ENCODE peak calls at places on chromosomes 6 and 20, in eight cellular contexts. G, F, W, M, U, S, V and B are unnamed samples.

GRCh38 chr6:31572041-31572911 is at the start of gene LTA:
- DNase-seq in G (no peak), F (no peak), W (no peak), M (peak), U (no peak), S (no peak), V (no peak), B (no peak)

GRCh38 chr6:170222498-170223471 is 68.1 kb downstream of the DLL1 start:
- DNase-seq in G (no peak), F (peak), W (no peak), M (peak), U (no peak), S (peak), V (no peak), B (no peak)

GRCh38 chr20:8082999-8083398 is 49.1 kb upstream of the PLCB1 start:
- DNase-seq in G (no peak), F (no peak), W (no peak), M (no peak), U (peak), S (peak), V (no peak), B (peak)

GRCh38 chr6:91538622-91539021 is 951.8 kb upstream of the MAP3K7 start:
- DNase-seq in G (no peak), F (no peak), W (no peak), M (no peak), U (no peak), S (no peak), V (no peak), B (no peak)

GRCh38 chr20:48787861-48788375 is 39.9 kb downstream of the PREX1 start:
- DNase-seq in G (peak), F (peak), W (peak), M (peak), U (peak), S (peak), V (peak), B (no peak)

GRCh38 chr6:52603000-52603795 is 26.3 kb upstream of the TRAM2 start:
- DNase-seq in G (no peak), F (peak), W (no peak), M (no peak), U (peak), S (peak), V (no peak), B (no peak)

GRCh38 chr6:19822134-19822533 is 15.0 kb upstream of the ID4 start:
- DNase-seq in G (no peak), F (no peak), W (no peak), M (no peak), U (no peak), S (no peak), V (no peak), B (no peak)

GRCh38 chr20:38110525-38111178 is 54.4 kb downstream of the TGM2 start:
- DNase-seq in G (no peak), F (no peak), W (no peak), M (no peak), U (no peak), S (no peak), V (no peak), B (no peak)

GRCh38 chr20:58099956-58100730 is 128.3 kb downstream of the ANKRD60 start:
- DNase-seq in G (no peak), F (no peak), W (no peak), M (no peak), U (no peak), S (no peak), V (no peak), B (no peak)

GRCh38 chr6:158879180-158879579 is 60.0 kb upstream of the EZR start:
- DNase-seq in G (no peak), F (no peak), W (no peak), M (no peak), U (peak), S (no peak), V (no peak), B (no peak)